ENCODE peak calls at places on chromosomes 4 and X, in seven cellular contexts. M, Z, G, O, I, H and J are unnamed samples.

GRCh38 chr4:17811078-17811603 is 362 bp downstream of the NCAPG start:
- DNase-seq in M (no peak), Z (no peak), G (no peak), O (no peak), I (peak; percentile 77), H (no peak), J (no peak)

GRCh38 chrX:114962209-114962608 is 55.2 kb downstream of the IL13RA2 start:
- DNase-seq in M (no peak), Z (no peak), G (no peak), O (no peak), I (no peak), H (no peak), J (no peak)

GRCh38 chr4:156146581-156146980 is 192.9 kb upstream of the CTSO start:
- DNase-seq in M (no peak), Z (no peak), G (no peak), O (no peak), I (no peak), H (no peak), J (no peak)

GRCh38 chr4:185657699-185658098 is 122.4 kb upstream of the PDLIM3 start:
- DNase-seq in M (no peak), Z (no peak), G (no peak), O (no peak), I (no peak), H (no peak), J (no peak)

GRCh38 chr4:185644408-185644807 is 109.1 kb upstream of the PDLIM3 start:
- DNase-seq in M (no peak), Z (no peak), G (no peak), O (no peak), I (no peak), H (no peak), J (no peak)

GRCh38 chr4:186887211-186887785 is 163.6 kb upstream of the FAT1 start:
- DNase-seq in M (no peak), Z (no peak), G (no peak), O (no peak), I (no peak), H (no peak), J (no peak)

GRCh38 chrX:138917781-138918180 is 206.3 kb upstream of the FGF13 start:
- DNase-seq in M (no peak), Z (no peak), G (no peak), O (no peak), I (no peak), H (no peak), J (no peak)

GRCh38 chrX:51257490-51257889 is 75.1 kb upstream of the NUDT10 start:
- DNase-seq in M (no peak), Z (no peak), G (no peak), O (no peak), I (no peak), H (no peak), J (no peak)

GRCh38 chr4:8082517-8083055 is 76.0 kb downstream of the ABLIM2 start:
- DNase-seq in M (no peak), Z (no peak), G (no peak), O (no peak), I (no peak), H (no peak), J (no peak)

GRCh38 chr4:79294064-79294463 is 31.8 kb downstream of the NAA11 start:
- DNase-seq in M (no peak), Z (no peak), G (no peak), O (no peak), I (no peak), H (no peak), J (no peak)

GRCh38 chr4:24642941-24643628 is 58.7 kb upstream of the DHX15 start:
- DNase-seq in M (no peak), Z (no peak), G (no peak), O (no peak), I (no peak), H (no peak), J (no peak)

GRCh38 chr4:27048350-27049100 is 187.9 kb downstream of the STIM2 start:
- DNase-seq in M (no peak), Z (no peak), G (no peak), O (no peak), I (no peak), H (peak; percentile 35), J (no peak)

GRCh38 chr4:185134176-185134869 is 8.7 kb upstream of the SLC25A4 start:
- DNase-seq in M (no peak), Z (no peak), G (no peak), O (no peak), I (no peak), H (peak; percentile 40), J (no peak)

GRCh38 chr4:4677825-4678522 is 136.1 kb upstream of the STX18 start:
- DNase-seq in M (no peak), Z (no peak), G (no peak), O (no peak), I (no peak), H (peak; percentile 27), J (peak; percentile 36)

GRCh38 chr4:146432065-146432464 is 89.7 kb downstream of the SLC10A7 start:
- DNase-seq in M (no peak), Z (no peak), G (no peak), O (no peak), I (no peak), H (no peak), J (no peak)

GRCh38 chr4:57691370-57691769 is 581.2 kb upstream of the IGFBP7 start:
- DNase-seq in M (no peak), Z (no peak), G (no peak), O (no peak), I (no peak), H (no peak), J (no peak)
- TF ChIP-seq EP300 in M (no peak), Z (no peak), G (no peak), O (no peak), I (no peak), H (no peak), J (no peak)

GRCh38 chr4:168587326-168588125 is 90.7 kb downstream of the PALLD start:
- DNase-seq in M (peak; percentile 67), Z (no peak), G (peak; percentile 11), O (no peak), I (no peak), H (no peak), J (no peak)

GRCh38 chr4:168585168-168586091 is 88.6 kb downstream of the PALLD start:
- DNase-seq in M (peak; percentile 93), Z (peak; percentile 81), G (peak; percentile 77), O (peak; percentile 77), I (peak; percentile 90), H (peak; percentile 14), J (peak; percentile 71)

GRCh38 chr4:168586926-168587325 is 90.1 kb downstream of the PALLD start:
- DNase-seq in M (no peak), Z (no peak), G (no peak), O (no peak), I (no peak), H (no peak), J (no peak)

GRCh38 chr4:168592676-168593075 is 95.8 kb downstream of the PALLD start:
- DNase-seq in M (no peak), Z (no peak), G (no peak), O (no peak), I (no peak), H (no peak), J (no peak)

GRCh38 chr4:168589154-168589553 is 92.3 kb downstream of the PALLD start:
- DNase-seq in M (no peak), Z (no peak), G (no peak), O (no peak), I (no peak), H (no peak), J (no peak)
- TF ChIP-seq EP300 in M (no peak), Z (no peak), G (no peak), O (no peak), I (no peak), H (no peak), J (no peak)

DNA sequence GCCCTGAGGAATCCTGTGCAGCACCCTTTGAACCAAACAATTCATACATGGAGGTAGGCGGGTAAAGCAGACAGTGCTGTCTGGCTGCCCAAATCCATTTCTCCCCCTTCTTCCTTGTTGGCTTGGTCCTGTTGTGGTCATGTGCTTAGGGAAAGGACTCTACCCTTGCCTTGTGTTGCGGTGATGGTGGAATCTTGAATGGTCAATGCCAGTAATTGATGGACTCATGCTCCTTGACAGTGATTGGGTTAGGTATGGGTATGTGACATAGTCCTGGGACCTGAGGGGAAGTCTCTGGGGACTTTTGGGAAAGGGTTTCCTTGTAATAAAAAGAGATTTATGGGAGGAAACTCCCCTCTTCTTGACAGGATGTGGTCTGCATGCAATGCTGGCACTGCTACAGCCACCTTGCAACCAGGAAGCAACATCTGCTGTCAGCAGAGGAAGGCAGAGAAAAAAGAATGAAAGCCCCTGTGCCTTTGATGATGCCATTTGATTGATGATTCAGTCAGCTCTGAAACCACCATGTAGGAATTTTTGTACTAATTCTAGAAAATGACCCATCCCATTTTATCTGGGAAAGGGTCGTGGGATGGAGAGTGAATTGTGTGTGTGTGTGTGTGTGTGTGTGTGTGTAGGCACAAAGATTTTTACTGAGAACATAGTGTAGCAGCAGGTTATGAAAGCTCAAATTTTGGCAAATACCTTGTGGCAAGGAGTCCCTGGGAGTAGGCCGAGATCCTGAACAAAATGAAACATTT is 30.0 kb upstream of the HUWE1 start:
- DNase-seq in M (no peak), Z (no peak), G (no peak), O (no peak), I (no peak), H (no peak), J (no peak)
- TF ChIP-seq EP300 in M (no peak), Z (no peak), G (no peak), O (no peak), I (no peak), H (no peak), J (no peak)

GRCh38 chr4:2073808-2074481 is 14.8 kb downstream of the NAT8L start:
- DNase-seq in M (peak; percentile 44), Z (no peak), G (no peak), O (no peak), I (peak; percentile 73), H (no peak), J (no peak)

GRCh38 chr4:2070421-2071251 is 11.5 kb downstream of the NAT8L start:
- DNase-seq in M (peak; percentile 52), Z (no peak), G (no peak), O (no peak), I (peak; percentile 56), H (no peak), J (no peak)

GRCh38 chr4:2072971-2073807 is 14.1 kb downstream of the NAT8L start:
- DNase-seq in M (peak; percentile 57), Z (no peak), G (no peak), O (no peak), I (peak; percentile 76), H (no peak), J (no peak)

GRCh38 chr4:2071252-2071911 is 12.3 kb downstream of the NAT8L start:
- DNase-seq in M (peak; percentile 52), Z (no peak), G (no peak), O (no peak), I (peak; percentile 74), H (peak; percentile 43), J (no peak)

GRCh38 chr4:2071912-2072867 is 13.1 kb downstream of the NAT8L start:
- DNase-seq in M (peak; percentile 63), Z (no peak), G (no peak), O (no peak), I (peak; percentile 74), H (no peak), J (no peak)
- TF ChIP-seq EP300 in M (no peak), Z (no peak), G (no peak), O (no peak), I (no peak), H (no peak), J (no peak)

GRCh38 chrX:13899607-13900006 is 82.7 kb upstream of the GPM6B start:
- DNase-seq in M (no peak), Z (peak; percentile 42), G (no peak), O (no peak), I (no peak), H (no peak), J (no peak)
- TF ChIP-seq EP300 in M (no peak), Z (no peak), G (no peak), O (no peak), I (no peak), H (no peak), J (no peak)